ENCODE peak calls at places on chromosomes 5 and 9, in four cellular contexts. X is NCI-H2081; T is activated T-cell treated with anti-CD3 and anti-CD28 coated beads, Interleukin-2, amount 50 U/mL, for 1 hour; C is right atrium auricular region. K is an unnamed sample.

GRCh38 chr9:14316574-14317304 is 2.8 kb upstream of the NFIB start:
- DNase-seq in X (peak), T (no peak), C (no peak), K (no peak)

GRCh38 chr5:139864716-139865483 is 69.3 kb downstream of the PSD2 start:
- DNase-seq in C (no peak), T (no peak), X (no peak), K (no peak)

GRCh38 chr9:124505006-124505900 is 1.9 kb downstream of the NR5A1 start:
- DNase-seq in C (no peak), T (no peak), X (no peak), K (no peak)

GRCh38 chr9:113705306-113705937 is 170.7 kb upstream of the ZNF618 start:
- DNase-seq in C (no peak), T (no peak), X (no peak), K (no peak)

GRCh38 chr5:3996871-3997410 is 401.3 kb downstream of the IRX1 start:
- DNase-seq in X (no peak), C (no peak), T (no peak), K (no peak)

GRCh38 chr9:75238311-75238976 is 150.1 kb downstream of the OSTF1 start:
- DNase-seq in X (no peak), T (no peak), C (no peak), K (peak)

GRCh38 chr5:97764700-97765099 is 581.7 kb upstream of the RIOK2 start:
- DNase-seq in C (no peak), T (no peak), X (no peak), K (no peak)

GRCh38 chr5:163815240-163815791 is 309.9 kb downstream of the MAT2B start:
- DNase-seq in C (no peak), X (no peak), T (no peak), K (no peak)

GRCh38 chr9:92097997-92098482 is 17.2 kb downstream of the SPTLC1 start:
- DNase-seq in X (no peak), T (peak), C (peak), K (no peak)

GRCh38 chr9:136940526-136941230 is 3.9 kb downstream of the FBXW5 start:
- DNase-seq in C (no peak), X (no peak), T (no peak), K (no peak)

GRCh38 chr9:131096490-131097258 is at the start of gene AIF1L:
- DNase-seq in C (no peak), T (no peak), X (peak), K (no peak)

GRCh38 chr5:114789773-114790402 is 379.8 kb downstream of the TRIM36 start:
- DNase-seq in T (no peak), X (peak), C (no peak), K (peak)

GRCh38 chr9:2159521-2160417 is 144.6 kb downstream of the SMARCA2 start:
- DNase-seq in T (no peak), C (no peak), X (peak), K (no peak)

GRCh38 chr5:133848306-133848924 is 120.0 kb downstream of the C5orf15 start:
- DNase-seq in C (no peak), X (peak), T (no peak), K (no peak)

K was measured in LNCaP clone FGC.